ENCODE peak calls at places on chromosomes 12 and 14, in nine cellular contexts. One of them, this sample, is unnamed.

GRCh38 chr12:123119808-123120207 is 31.1 kb downstream of the PITPNM2 start:
- DNase-seq in A549: no peak
- DNase-seq in activated T-helper 2 cell treated with anti-CD3 and anti-CD28 coated beads, Interferon-gamma antibody, Interleukin-2, Interleukin-4, amounts not matched to agents 10 μg/mL and 5 μg/mL and 100 μg/mL, durations not matched to agents 14 hours and 24 hours and 36 hours: peak; percentile 31
- DNase-seq in stimulated activated CD4-positive, alpha-beta T cell treated with anti-CD3 and anti-CD28 coated beads, Interleukin-12 subunit alpha, Interleukin-12 subunit beta, amount 100 ng/mL, for 24 hours: peak; percentile 33
- DNase-seq in MV-4-11: no peak
- DNase-seq in fibroblast of lung: no peak
- DNase-seq in germinal center: peak; percentile 69
- DNase-seq in sciatic nerve: no peak
- DNase-seq in T follicular helper cell: peak; percentile 25
- DNase-seq in this sample: no peak

GRCh38 chr12:45681469-45681868 is 48.0 kb upstream of the ARID2 start:
- DNase-seq in A549: no peak
- DNase-seq in activated T-helper 2 cell treated with anti-CD3 and anti-CD28 coated beads, Interferon-gamma antibody, Interleukin-2, Interleukin-4, amounts not matched to agents 10 μg/mL and 5 μg/mL and 100 μg/mL, durations not matched to agents 14 hours and 24 hours and 36 hours: no peak
- DNase-seq in stimulated activated CD4-positive, alpha-beta T cell treated with anti-CD3 and anti-CD28 coated beads, Interleukin-12 subunit alpha, Interleukin-12 subunit beta, amount 100 ng/mL, for 24 hours: no peak
- DNase-seq in MV-4-11: no peak
- DNase-seq in fibroblast of lung: no peak
- DNase-seq in germinal center: no peak
- DNase-seq in sciatic nerve: no peak
- DNase-seq in T follicular helper cell: no peak
- DNase-seq in this sample: no peak

GRCh38 chr12:31524791-31525495 is 66.0 kb downstream of the DENND5B start:
- DNase-seq in A549: no peak
- DNase-seq in activated T-helper 2 cell treated with anti-CD3 and anti-CD28 coated beads, Interferon-gamma antibody, Interleukin-2, Interleukin-4, amounts not matched to agents 10 μg/mL and 5 μg/mL and 100 μg/mL, durations not matched to agents 14 hours and 24 hours and 36 hours: no peak
- DNase-seq in stimulated activated CD4-positive, alpha-beta T cell treated with anti-CD3 and anti-CD28 coated beads, Interleukin-12 subunit alpha, Interleukin-12 subunit beta, amount 100 ng/mL, for 24 hours: no peak
- DNase-seq in MV-4-11: no peak
- DNase-seq in fibroblast of lung: peak; percentile 72
- DNase-seq in germinal center: no peak
- DNase-seq in sciatic nerve: no peak
- DNase-seq in T follicular helper cell: no peak
- DNase-seq in this sample: no peak

GRCh38 chr14:94110552-94111181 is at the start of gene IFI27:
- DNase-seq in A549: no peak
- DNase-seq in activated T-helper 2 cell treated with anti-CD3 and anti-CD28 coated beads, Interferon-gamma antibody, Interleukin-2, Interleukin-4, amounts not matched to agents 10 μg/mL and 5 μg/mL and 100 μg/mL, durations not matched to agents 14 hours and 24 hours and 36 hours: no peak
- DNase-seq in stimulated activated CD4-positive, alpha-beta T cell treated with anti-CD3 and anti-CD28 coated beads, Interleukin-12 subunit alpha, Interleukin-12 subunit beta, amount 100 ng/mL, for 24 hours: no peak
- DNase-seq in MV-4-11: no peak
- DNase-seq in fibroblast of lung: peak; percentile 77
- DNase-seq in germinal center: no peak
- DNase-seq in sciatic nerve: peak; percentile 75
- DNase-seq in T follicular helper cell: no peak
- DNase-seq in this sample: no peak

GRCh38 chr14:102215071-102215470 is 75.4 kb downstream of the WDR20 start:
- DNase-seq in A549: no peak
- DNase-seq in activated T-helper 2 cell treated with anti-CD3 and anti-CD28 coated beads, Interferon-gamma antibody, Interleukin-2, Interleukin-4, amounts not matched to agents 10 μg/mL and 5 μg/mL and 100 μg/mL, durations not matched to agents 14 hours and 24 hours and 36 hours: no peak
- DNase-seq in stimulated activated CD4-positive, alpha-beta T cell treated with anti-CD3 and anti-CD28 coated beads, Interleukin-12 subunit alpha, Interleukin-12 subunit beta, amount 100 ng/mL, for 24 hours: no peak
- DNase-seq in MV-4-11: no peak
- DNase-seq in fibroblast of lung: peak; percentile 83
- DNase-seq in germinal center: no peak
- DNase-seq in sciatic nerve: peak; percentile 52
- DNase-seq in T follicular helper cell: no peak
- DNase-seq in this sample: no peak

GRCh38 chr14:39998854-39999253 is 566.6 kb upstream of the FBXO33 start:
- DNase-seq in A549: no peak
- DNase-seq in activated T-helper 2 cell treated with anti-CD3 and anti-CD28 coated beads, Interferon-gamma antibody, Interleukin-2, Interleukin-4, amounts not matched to agents 10 μg/mL and 5 μg/mL and 100 μg/mL, durations not matched to agents 14 hours and 24 hours and 36 hours: no peak
- DNase-seq in stimulated activated CD4-positive, alpha-beta T cell treated with anti-CD3 and anti-CD28 coated beads, Interleukin-12 subunit alpha, Interleukin-12 subunit beta, amount 100 ng/mL, for 24 hours: no peak
- DNase-seq in MV-4-11: no peak
- DNase-seq in fibroblast of lung: no peak
- DNase-seq in germinal center: no peak
- DNase-seq in sciatic nerve: no peak
- DNase-seq in T follicular helper cell: no peak
- DNase-seq in this sample: no peak

GRCh38 chr14:36493761-36494160 is 26.3 kb downstream of the NKX2-1 start:
- DNase-seq in A549: no peak
- DNase-seq in activated T-helper 2 cell treated with anti-CD3 and anti-CD28 coated beads, Interferon-gamma antibody, Interleukin-2, Interleukin-4, amounts not matched to agents 10 μg/mL and 5 μg/mL and 100 μg/mL, durations not matched to agents 14 hours and 24 hours and 36 hours: no peak
- DNase-seq in stimulated activated CD4-positive, alpha-beta T cell treated with anti-CD3 and anti-CD28 coated beads, Interleukin-12 subunit alpha, Interleukin-12 subunit beta, amount 100 ng/mL, for 24 hours: no peak
- DNase-seq in MV-4-11: no peak
- DNase-seq in fibroblast of lung: no peak
- DNase-seq in germinal center: no peak
- DNase-seq in sciatic nerve: no peak
- DNase-seq in T follicular helper cell: no peak
- DNase-seq in this sample: no peak

GRCh38 chr12:52217223-52217622 is 15.8 kb upstream of the KRT7 start:
- DNase-seq in A549: peak; percentile 75
- DNase-seq in activated T-helper 2 cell treated with anti-CD3 and anti-CD28 coated beads, Interferon-gamma antibody, Interleukin-2, Interleukin-4, amounts not matched to agents 10 μg/mL and 5 μg/mL and 100 μg/mL, durations not matched to agents 14 hours and 24 hours and 36 hours: no peak
- DNase-seq in stimulated activated CD4-positive, alpha-beta T cell treated with anti-CD3 and anti-CD28 coated beads, Interleukin-12 subunit alpha, Interleukin-12 subunit beta, amount 100 ng/mL, for 24 hours: no peak
- DNase-seq in MV-4-11: no peak
- DNase-seq in fibroblast of lung: no peak
- DNase-seq in germinal center: no peak
- DNase-seq in sciatic nerve: no peak
- DNase-seq in T follicular helper cell: no peak
- DNase-seq in this sample: peak; percentile 64

GRCh38 chr12:75011120-75011519 is 198.5 kb downstream of the KCNC2 start:
- DNase-seq in A549: no peak
- DNase-seq in activated T-helper 2 cell treated with anti-CD3 and anti-CD28 coated beads, Interferon-gamma antibody, Interleukin-2, Interleukin-4, amounts not matched to agents 10 μg/mL and 5 μg/mL and 100 μg/mL, durations not matched to agents 14 hours and 24 hours and 36 hours: no peak
- DNase-seq in stimulated activated CD4-positive, alpha-beta T cell treated with anti-CD3 and anti-CD28 coated beads, Interleukin-12 subunit alpha, Interleukin-12 subunit beta, amount 100 ng/mL, for 24 hours: no peak
- DNase-seq in MV-4-11: no peak
- DNase-seq in fibroblast of lung: no peak
- DNase-seq in germinal center: no peak
- DNase-seq in sciatic nerve: no peak
- DNase-seq in T follicular helper cell: no peak
- DNase-seq in this sample: no peak

GRCh38 chr12:69984216-69984615 is 159.2 kb downstream of the MYRFL start:
- DNase-seq in A549: no peak
- DNase-seq in activated T-helper 2 cell treated with anti-CD3 and anti-CD28 coated beads, Interferon-gamma antibody, Interleukin-2, Interleukin-4, amounts not matched to agents 10 μg/mL and 5 μg/mL and 100 μg/mL, durations not matched to agents 14 hours and 24 hours and 36 hours: no peak
- DNase-seq in stimulated activated CD4-positive, alpha-beta T cell treated with anti-CD3 and anti-CD28 coated beads, Interleukin-12 subunit alpha, Interleukin-12 subunit beta, amount 100 ng/mL, for 24 hours: no peak
- DNase-seq in MV-4-11: no peak
- DNase-seq in fibroblast of lung: no peak
- DNase-seq in germinal center: no peak
- DNase-seq in sciatic nerve: no peak
- DNase-seq in T follicular helper cell: no peak
- DNase-seq in this sample: no peak

GRCh38 chr14:68846466-68846865 is 53.6 kb upstream of the ZFP36L1 start:
- DNase-seq in A549: no peak
- DNase-seq in activated T-helper 2 cell treated with anti-CD3 and anti-CD28 coated beads, Interferon-gamma antibody, Interleukin-2, Interleukin-4, amounts not matched to agents 10 μg/mL and 5 μg/mL and 100 μg/mL, durations not matched to agents 14 hours and 24 hours and 36 hours: no peak
- DNase-seq in stimulated activated CD4-positive, alpha-beta T cell treated with anti-CD3 and anti-CD28 coated beads, Interleukin-12 subunit alpha, Interleukin-12 subunit beta, amount 100 ng/mL, for 24 hours: no peak
- DNase-seq in MV-4-11: no peak
- DNase-seq in fibroblast of lung: no peak
- DNase-seq in germinal center: no peak
- DNase-seq in sciatic nerve: no peak
- DNase-seq in T follicular helper cell: no peak
- DNase-seq in this sample: no peak

GRCh38 chr12:52867636-52868035 is 18.8 kb upstream of the KRT78 start:
- DNase-seq in A549: peak; percentile 76
- DNase-seq in activated T-helper 2 cell treated with anti-CD3 and anti-CD28 coated beads, Interferon-gamma antibody, Interleukin-2, Interleukin-4, amounts not matched to agents 10 μg/mL and 5 μg/mL and 100 μg/mL, durations not matched to agents 14 hours and 24 hours and 36 hours: no peak
- DNase-seq in stimulated activated CD4-positive, alpha-beta T cell treated with anti-CD3 and anti-CD28 coated beads, Interleukin-12 subunit alpha, Interleukin-12 subunit beta, amount 100 ng/mL, for 24 hours: peak; percentile 35
- DNase-seq in MV-4-11: peak; percentile 32
- DNase-seq in fibroblast of lung: no peak
- DNase-seq in germinal center: no peak
- DNase-seq in sciatic nerve: peak; percentile 79
- DNase-seq in T follicular helper cell: no peak
- DNase-seq in this sample: no peak